ENCODE peak calls at places on chromosome 22, in eight cellular contexts. One of them, this sample, is unnamed.

GRCh38 chr22:24697141-24697540 is 77.4 kb downstream of the PIWIL3 start:
- DNase-seq in RWPE1: no peak
- DNase-seq in mammary epithelial cell: no peak
- DNase-seq in fibroblast of lung: no peak
- DNase-seq in heart right ventricle: no peak
- DNase-seq in AG04450: no peak
- DNase-seq in neural progenitor cell: no peak
- DNase-seq in HCT116: no peak
- DNase-seq in this sample: no peak

GRCh38 chr22:26740253-26740652 is 82.9 kb downstream of the MIAT start:
- DNase-seq in heart right ventricle: no peak
- DNase-seq in neural progenitor cell: peak; percentile 31
- DNase-seq in RWPE1: no peak
- DNase-seq in HCT116: no peak
- DNase-seq in mammary epithelial cell: no peak
- DNase-seq in fibroblast of lung: no peak
- DNase-seq in AG04450: no peak
- DNase-seq in this sample: no peak

GRCh38 chr22:25167082-25167481 is 32.6 kb upstream of the CRYBB3 start:
- DNase-seq in HCT116: peak; percentile 12
- DNase-seq in neural progenitor cell: no peak
- DNase-seq in mammary epithelial cell: no peak
- DNase-seq in fibroblast of lung: no peak
- DNase-seq in RWPE1: peak; percentile 30
- DNase-seq in AG04450: no peak
- DNase-seq in heart right ventricle: no peak
- DNase-seq in this sample: no peak

GRCh38 chr22:46542011-46542985 is 4.9 kb upstream of the CELSR1 start:
- DNase-seq in RWPE1: peak; percentile 64
- DNase-seq in AG04450: no peak
- DNase-seq in HCT116: no peak
- DNase-seq in neural progenitor cell: peak; percentile 87
- DNase-seq in mammary epithelial cell: peak; percentile 61
- DNase-seq in heart right ventricle: peak; percentile 79
- DNase-seq in fibroblast of lung: peak; percentile 53
- DNase-seq in this sample: peak; percentile 47

GRCh38 chr22:23243006-23243573 is 62.8 kb downstream of the BCR start:
- DNase-seq in fibroblast of lung: peak; percentile 28
- DNase-seq in neural progenitor cell: peak; percentile 86
- DNase-seq in HCT116: no peak
- DNase-seq in heart right ventricle: no peak
- DNase-seq in mammary epithelial cell: no peak
- DNase-seq in AG04450: no peak
- DNase-seq in RWPE1: no peak
- DNase-seq in this sample: no peak

GRCh38 chr22:19565921-19566598 is 41.9 kb upstream of the CLDN5 start:
- DNase-seq in heart right ventricle: no peak
- DNase-seq in RWPE1: peak; percentile 43
- DNase-seq in neural progenitor cell: no peak
- DNase-seq in AG04450: no peak
- DNase-seq in fibroblast of lung: no peak
- DNase-seq in mammary epithelial cell: peak; percentile 68
- DNase-seq in HCT116: no peak
- DNase-seq in this sample: no peak

GRCh38 chr22:46084943-46085830 is 65.1 kb upstream of the PPARA start:
- DNase-seq in fibroblast of lung: peak; percentile 96
- DNase-seq in neural progenitor cell: no peak
- DNase-seq in RWPE1: no peak
- DNase-seq in AG04450: no peak
- DNase-seq in HCT116: no peak
- DNase-seq in heart right ventricle: peak; percentile 92
- DNase-seq in mammary epithelial cell: peak; percentile 89
- DNase-seq in this sample: no peak

GRCh38 chr22:36369922-36370781 is 17.6 kb downstream of the MYH9 start:
- DNase-seq in AG04450: no peak
- DNase-seq in mammary epithelial cell: peak; percentile 74
- DNase-seq in fibroblast of lung: peak; percentile 63
- DNase-seq in HCT116: no peak
- DNase-seq in neural progenitor cell: peak; percentile 70
- DNase-seq in RWPE1: no peak
- DNase-seq in heart right ventricle: no peak
- DNase-seq in this sample: no peak

GRCh38 chr22:20957691-20958440 is 9.2 kb upstream of the AIFM3 start:
- DNase-seq in fibroblast of lung: peak; percentile 8
- DNase-seq in heart right ventricle: peak; percentile 45
- DNase-seq in neural progenitor cell: peak; percentile 65
- DNase-seq in HCT116: no peak
- DNase-seq in AG04450: no peak
- DNase-seq in mammary epithelial cell: no peak
- DNase-seq in RWPE1: no peak
- DNase-seq in this sample: no peak

GRCh38 chr22:38513063-38513462 is 7.0 kb upstream of the DDX17 start:
- DNase-seq in mammary epithelial cell: no peak
- DNase-seq in RWPE1: no peak
- DNase-seq in fibroblast of lung: no peak
- DNase-seq in heart right ventricle: no peak
- DNase-seq in neural progenitor cell: peak; percentile 46
- DNase-seq in AG04450: no peak
- DNase-seq in HCT116: no peak
- DNase-seq in this sample: no peak

GRCh38 chr22:27868738-27869282 is 50.2 kb downstream of the PITPNB start:
- DNase-seq in HCT116: no peak
- DNase-seq in AG04450: no peak
- DNase-seq in fibroblast of lung: no peak
- DNase-seq in heart right ventricle: no peak
- DNase-seq in RWPE1: no peak
- DNase-seq in mammary epithelial cell: no peak
- DNase-seq in neural progenitor cell: no peak
- DNase-seq in this sample: no peak
- TF ChIP-seq CTCF in HCT116: no peak
- TF ChIP-seq CTCF in AG04450: no peak
- TF ChIP-seq CTCF in fibroblast of lung: no peak
- TF ChIP-seq CTCF in heart right ventricle: no peak
- TF ChIP-seq CTCF in RWPE1: no peak
- TF ChIP-seq CTCF in mammary epithelial cell: no peak
- TF ChIP-seq CTCF in neural progenitor cell: no peak
- TF ChIP-seq CTCF in this sample: no peak

DNA sequence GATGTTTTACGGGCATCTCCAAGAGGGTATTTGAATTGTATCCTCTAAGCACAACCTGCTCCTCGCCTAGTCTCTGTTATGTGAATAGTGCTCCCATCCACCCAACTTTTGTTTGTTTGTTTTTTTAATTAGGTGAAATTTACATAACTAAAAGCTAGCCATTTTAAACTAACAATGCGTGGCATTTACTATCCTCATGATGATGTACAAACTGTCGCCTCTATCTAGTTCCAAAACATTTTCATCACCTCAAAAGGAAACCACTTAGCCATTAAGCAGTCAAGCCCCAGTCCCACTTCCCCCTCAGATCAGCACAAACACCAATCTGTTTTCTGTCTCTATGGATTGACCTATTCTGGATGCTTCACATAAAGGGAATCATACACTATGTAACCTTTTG is 3.9 kb downstream of the SYN3 start:
- DNase-seq in fibroblast of lung: no peak
- DNase-seq in mammary epithelial cell: no peak
- DNase-seq in HCT116: no peak
- DNase-seq in heart right ventricle: no peak
- DNase-seq in neural progenitor cell: no peak
- DNase-seq in AG04450: no peak
- DNase-seq in RWPE1: no peak
- DNase-seq in this sample: no peak
- H3K27ac ChIP-seq in fibroblast of lung: no peak overlapping the region
- H3K27ac ChIP-seq in mammary epithelial cell: no peak overlapping the region
- H3K27ac ChIP-seq in HCT116: no peak overlapping the region
- H3K27ac ChIP-seq in heart right ventricle: no peak overlapping the region
- H3K27ac ChIP-seq in neural progenitor cell: no peak overlapping the region
- H3K27ac ChIP-seq in AG04450: no peak overlapping the region
- H3K27ac ChIP-seq in RWPE1: no peak overlapping the region
- H3K27ac ChIP-seq in this sample: no peak overlapping the region

GRCh38 chr22:30054067-30054763 is 26.0 kb upstream of the HORMAD2 start:
- DNase-seq in AG04450: no peak
- DNase-seq in HCT116: no peak
- DNase-seq in mammary epithelial cell: no peak
- DNase-seq in RWPE1: no peak
- DNase-seq in heart right ventricle: no peak
- DNase-seq in neural progenitor cell: no peak
- DNase-seq in fibroblast of lung: no peak
- DNase-seq in this sample: no peak

GRCh38 chr22:30056015-30056414 is 24.2 kb upstream of the HORMAD2 start:
- DNase-seq in neural progenitor cell: no peak
- DNase-seq in heart right ventricle: no peak
- DNase-seq in fibroblast of lung: no peak
- DNase-seq in HCT116: no peak
- DNase-seq in AG04450: no peak
- DNase-seq in mammary epithelial cell: no peak
- DNase-seq in RWPE1: no peak
- DNase-seq in this sample: no peak

GRCh38 chr22:30054764-30055069 is 25.5 kb upstream of the HORMAD2 start:
- DNase-seq in mammary epithelial cell: no peak
- DNase-seq in HCT116: no peak
- DNase-seq in fibroblast of lung: no peak
- DNase-seq in RWPE1: no peak
- DNase-seq in neural progenitor cell: no peak
- DNase-seq in AG04450: no peak
- DNase-seq in heart right ventricle: no peak
- DNase-seq in this sample: no peak

GRCh38 chr22:30062256-30062655 is 18.0 kb upstream of the HORMAD2 start:
- DNase-seq in RWPE1: no peak
- DNase-seq in heart right ventricle: no peak
- DNase-seq in fibroblast of lung: no peak
- DNase-seq in HCT116: no peak
- DNase-seq in AG04450: no peak
- DNase-seq in neural progenitor cell: no peak
- DNase-seq in mammary epithelial cell: no peak
- DNase-seq in this sample: no peak

GRCh38 chr22:30057375-30057774 is 22.9 kb upstream of the HORMAD2 start:
- DNase-seq in mammary epithelial cell: no peak
- DNase-seq in heart right ventricle: no peak
- DNase-seq in RWPE1: no peak
- DNase-seq in neural progenitor cell: no peak
- DNase-seq in HCT116: no peak
- DNase-seq in AG04450: no peak
- DNase-seq in fibroblast of lung: no peak
- DNase-seq in this sample: no peak
- TF ChIP-seq CTCF in mammary epithelial cell: no peak
- TF ChIP-seq CTCF in heart right ventricle: no peak
- TF ChIP-seq CTCF in RWPE1: no peak
- TF ChIP-seq CTCF in neural progenitor cell: no peak
- TF ChIP-seq CTCF in HCT116: no peak
- TF ChIP-seq CTCF in AG04450: no peak
- TF ChIP-seq CTCF in fibroblast of lung: no peak
- TF ChIP-seq CTCF in this sample: no peak

DNA sequence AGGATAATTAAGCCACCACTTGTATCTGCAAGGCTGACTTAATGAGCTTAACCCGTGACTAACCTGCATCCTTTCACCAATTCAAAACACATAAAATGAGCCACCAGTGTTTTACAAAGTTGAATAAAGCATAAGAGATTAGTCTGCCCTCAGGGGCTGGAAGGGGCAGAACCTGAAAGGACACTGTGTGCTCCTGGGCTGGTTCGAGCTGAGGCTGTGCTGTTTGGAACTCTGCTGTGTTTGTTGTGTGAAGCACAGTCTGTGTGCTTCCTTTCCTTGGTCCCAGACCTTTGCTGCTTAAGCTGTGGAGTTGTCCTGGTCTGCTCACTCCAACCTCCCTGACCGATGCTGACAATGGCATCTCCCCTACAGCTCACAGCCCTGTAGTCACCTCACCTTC is 27.7 kb downstream of the FBXO7 start:
- DNase-seq in AG04450: no peak
- DNase-seq in neural progenitor cell: peak; percentile 74
- DNase-seq in HCT116: no peak
- DNase-seq in mammary epithelial cell: no peak
- DNase-seq in fibroblast of lung: no peak
- DNase-seq in RWPE1: no peak
- DNase-seq in heart right ventricle: no peak
- DNase-seq in this sample: no peak
- H3K27ac ChIP-seq in AG04450: no peak overlapping the region
- H3K27ac ChIP-seq in neural progenitor cell: peak overlapping the region; percentile 58
- H3K27ac ChIP-seq in HCT116: no peak overlapping the region
- H3K27ac ChIP-seq in mammary epithelial cell: no peak overlapping the region
- H3K27ac ChIP-seq in fibroblast of lung: no peak overlapping the region
- H3K27ac ChIP-seq in RWPE1: no peak overlapping the region
- H3K27ac ChIP-seq in heart right ventricle: no peak overlapping the region
- H3K27ac ChIP-seq in this sample: no peak overlapping the region

GRCh38 chr22:35032571-35032970 is 33.4 kb upstream of the ISX start:
- DNase-seq in mammary epithelial cell: no peak
- DNase-seq in RWPE1: no peak
- DNase-seq in heart right ventricle: no peak
- DNase-seq in AG04450: no peak
- DNase-seq in fibroblast of lung: no peak
- DNase-seq in neural progenitor cell: no peak
- DNase-seq in HCT116: no peak
- DNase-seq in this sample: no peak

GRCh38 chr22:35034963-35035362 is 31.0 kb upstream of the ISX start:
- DNase-seq in fibroblast of lung: no peak
- DNase-seq in mammary epithelial cell: no peak
- DNase-seq in HCT116: no peak
- DNase-seq in neural progenitor cell: no peak
- DNase-seq in AG04450: no peak
- DNase-seq in RWPE1: no peak
- DNase-seq in heart right ventricle: no peak
- DNase-seq in this sample: no peak

GRCh38 chr22:35033635-35034296 is 32.2 kb upstream of the ISX start:
- DNase-seq in mammary epithelial cell: peak; percentile 14
- DNase-seq in AG04450: no peak
- DNase-seq in neural progenitor cell: no peak
- DNase-seq in HCT116: no peak
- DNase-seq in fibroblast of lung: no peak
- DNase-seq in heart right ventricle: no peak
- DNase-seq in RWPE1: no peak
- DNase-seq in this sample: no peak

GRCh38 chr22:35039625-35040024 is 26.3 kb upstream of the ISX start:
- DNase-seq in neural progenitor cell: no peak
- DNase-seq in RWPE1: no peak
- DNase-seq in fibroblast of lung: no peak
- DNase-seq in heart right ventricle: no peak
- DNase-seq in HCT116: no peak
- DNase-seq in mammary epithelial cell: no peak
- DNase-seq in AG04450: no peak
- DNase-seq in this sample: no peak

DNA sequence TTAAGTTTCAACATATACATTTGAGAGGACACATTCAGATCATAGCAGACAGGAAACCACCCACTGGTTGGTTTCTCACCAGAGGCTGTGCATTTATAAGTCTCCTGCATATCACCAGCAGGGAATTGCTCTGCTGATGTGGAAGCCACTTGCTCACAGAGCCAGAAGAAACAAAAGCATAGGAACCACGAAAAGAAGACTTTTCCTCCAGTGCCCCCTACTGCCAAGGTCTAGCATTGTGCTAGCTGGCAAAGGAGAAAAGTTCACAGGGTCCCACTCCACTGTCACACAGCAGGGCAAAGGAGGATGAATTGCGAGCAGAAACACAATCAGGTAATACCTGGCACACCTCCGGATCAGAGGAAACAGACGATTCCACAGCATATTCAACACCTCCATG is 28.9 kb upstream of the ISX start:
- DNase-seq in RWPE1: no peak
- DNase-seq in AG04450: no peak
- DNase-seq in heart right ventricle: no peak
- DNase-seq in HCT116: no peak
- DNase-seq in neural progenitor cell: peak; percentile 65
- DNase-seq in mammary epithelial cell: no peak
- DNase-seq in fibroblast of lung: no peak
- DNase-seq in this sample: no peak
- TF ChIP-seq CTCF in RWPE1: no peak
- TF ChIP-seq CTCF in AG04450: no peak
- TF ChIP-seq CTCF in heart right ventricle: no peak
- TF ChIP-seq CTCF in HCT116: peak; percentile 54
- TF ChIP-seq CTCF in neural progenitor cell: peak; percentile 60
- TF ChIP-seq CTCF in mammary epithelial cell: no peak
- TF ChIP-seq CTCF in fibroblast of lung: no peak
- TF ChIP-seq CTCF in this sample: peak; percentile 32